ENCODE peak calls at places on chromosomes 16 and 17, in four cellular contexts. O, B, H and C are unnamed samples.

GRCh38 chr16:22171953-22172352 is 9.6 kb downstream of the SDR42E2 start:
- DNase-seq in O (no peak), B (no peak), H (no peak), C (no peak)

GRCh38 chr16:89686520-89687091 is at the start of gene CDK10:
- DNase-seq in O (peak; percentile 88), B (peak; percentile 91), H (peak; percentile 91), C (peak; percentile 95)

GRCh38 chr16:22225060-22225459 is 19.0 kb downstream of the EEF2K start:
- DNase-seq in O (no peak), B (no peak), H (no peak), C (no peak)

GRCh38 chr17:28384281-28385036 is 13.0 kb downstream of the SARM1 start:
- DNase-seq in O (peak; percentile 74), B (peak; percentile 85), H (no peak), C (peak; percentile 55)

GRCh38 chr17:82048571-82048971 is 3.0 kb downstream of the RFNG start:
- DNase-seq in O (no peak), B (no peak), H (no peak), C (no peak)

GRCh38 chr16:72025404-72026114 is 17.0 kb downstream of the DHODH start:
- DNase-seq in O (no peak), B (no peak), H (no peak), C (no peak)

GRCh38 chr17:37833237-37833859 is 88.5 kb upstream of the HNF1B start:
- DNase-seq in O (no peak), B (no peak), H (no peak), C (no peak)

GRCh38 chr17:61205931-61206330 is 193.7 kb upstream of the TBX2 start:
- DNase-seq in O (no peak), B (no peak), H (no peak), C (no peak)

GRCh38 chr16:68781784-68782183 is 44.7 kb downstream of the CDH1 start:
- DNase-seq in O (no peak), B (no peak), H (no peak), C (no peak)

GRCh38 chr16:79826732-79827514 is 226.4 kb upstream of the MAF start:
- DNase-seq in O (no peak), B (no peak), H (peak; percentile 4), C (no peak)

GRCh38 chr16:79639576-79640311 is 39.2 kb upstream of the MAF start:
- DNase-seq in O (no peak), B (no peak), H (no peak), C (no peak)

GRCh38 chr17:78239489-78239931 is 8.1 kb downstream of the TMEM235 start:
- DNase-seq in O (no peak), B (no peak), H (no peak), C (peak; percentile 50)